ENCODE peak calls at places on chromosome 20, in six cellular contexts. One of them, this sample, is unnamed.

GRCh38 chr20:62875419-62876355 is 14.1 kb upstream of the TCFL5 start:
- DNase-seq in HepG2: peak; percentile 92
- DNase-seq in upper lobe of left lung: peak; percentile 84
- DNase-seq in stomach: peak; percentile 76
- DNase-seq in HCT116: peak; percentile 71
- DNase-seq in sigmoid colon: peak; percentile 95
- DNase-seq in this sample: no peak

GRCh38 chr20:62856931-62857619 is 4.5 kb downstream of the TCFL5 start:
- DNase-seq in HepG2: no peak
- DNase-seq in upper lobe of left lung: no peak
- DNase-seq in stomach: no peak
- DNase-seq in HCT116: no peak
- DNase-seq in sigmoid colon: peak; percentile 57
- DNase-seq in this sample: no peak

GRCh38 chr20:22584922-22585785 is 782 bp upstream of the FOXA2 start:
- DNase-seq in HepG2: peak; percentile 93
- DNase-seq in upper lobe of left lung: peak; percentile 87
- DNase-seq in stomach: peak; percentile 57
- DNase-seq in HCT116: no peak
- DNase-seq in sigmoid colon: no peak
- DNase-seq in this sample: no peak

GRCh38 chr20:5211803-5212714 is 85.3 kb downstream of the CDS2 start:
- DNase-seq in HepG2: peak; percentile 78
- DNase-seq in upper lobe of left lung: no peak
- DNase-seq in stomach: no peak
- DNase-seq in HCT116: no peak
- DNase-seq in sigmoid colon: no peak
- DNase-seq in this sample: no peak

GRCh38 chr20:31566658-31567379 is 38.3 kb upstream of the ID1 start:
- DNase-seq in HepG2: no peak
- DNase-seq in upper lobe of left lung: peak; percentile 53
- DNase-seq in stomach: peak; percentile 63
- DNase-seq in HCT116: peak; percentile 75
- DNase-seq in sigmoid colon: no peak
- DNase-seq in this sample: no peak

GRCh38 chr20:561437-562231 is 18.0 kb upstream of the CSNK2A1 start:
- DNase-seq in HepG2: peak; percentile 86
- DNase-seq in upper lobe of left lung: no peak
- DNase-seq in stomach: peak; percentile 65
- DNase-seq in HCT116: peak; percentile 73
- DNase-seq in sigmoid colon: peak; percentile 73
- DNase-seq in this sample: peak; percentile 80

GRCh38 chr20:20019123-20019522 is 2.0 kb downstream of the NAA20 start:
- DNase-seq in HepG2: no peak
- DNase-seq in upper lobe of left lung: no peak
- DNase-seq in stomach: peak; percentile 63
- DNase-seq in HCT116: no peak
- DNase-seq in sigmoid colon: no peak
- DNase-seq in this sample: no peak

GRCh38 chr20:50675671-50676376 is 15.5 kb downstream of the RIPOR3 start:
- DNase-seq in HepG2: peak; percentile 93
- DNase-seq in upper lobe of left lung: no peak
- DNase-seq in stomach: no peak
- DNase-seq in HCT116: no peak
- DNase-seq in sigmoid colon: no peak
- DNase-seq in this sample: no peak

GRCh38 chr20:3874194-3874824 is 14.9 kb upstream of the PANK2 start:
- DNase-seq in HepG2: no peak
- DNase-seq in upper lobe of left lung: no peak
- DNase-seq in stomach: no peak
- DNase-seq in HCT116: no peak
- DNase-seq in sigmoid colon: no peak
- DNase-seq in this sample: no peak

GRCh38 chr20:47088339-47088738 is 193.7 kb downstream of the EYA2 start:
- DNase-seq in HepG2: no peak
- DNase-seq in upper lobe of left lung: no peak
- DNase-seq in stomach: no peak
- DNase-seq in HCT116: no peak
- DNase-seq in sigmoid colon: no peak
- DNase-seq in this sample: no peak

GRCh38 chr20:62596921-62597320 is 45.4 kb upstream of the SLCO4A1 start:
- DNase-seq in HepG2: no peak
- DNase-seq in upper lobe of left lung: no peak
- DNase-seq in stomach: no peak
- DNase-seq in HCT116: no peak
- DNase-seq in sigmoid colon: no peak
- DNase-seq in this sample: no peak

GRCh38 chr20:12199703-12200102 is 282.0 kb downstream of the BTBD3 start:
- DNase-seq in HepG2: no peak
- DNase-seq in upper lobe of left lung: no peak
- DNase-seq in stomach: no peak
- DNase-seq in HCT116: no peak
- DNase-seq in sigmoid colon: no peak
- DNase-seq in this sample: no peak

GRCh38 chr20:45938727-45939438 is 4.4 kb downstream of the PCIF1 start:
- DNase-seq in HepG2: no peak
- DNase-seq in upper lobe of left lung: no peak
- DNase-seq in stomach: no peak
- DNase-seq in HCT116: peak; percentile 8
- DNase-seq in sigmoid colon: no peak
- DNase-seq in this sample: no peak

GRCh38 chr20:3738109-3739053 is 5.9 kb downstream of the HSPA12B start:
- DNase-seq in HepG2: peak; percentile 33
- DNase-seq in upper lobe of left lung: no peak
- DNase-seq in stomach: no peak
- DNase-seq in HCT116: no peak
- DNase-seq in sigmoid colon: no peak
- DNase-seq in this sample: no peak

GRCh38 chr20:54474866-54475265 is 527 bp upstream of the DOK5 start:
- DNase-seq in HepG2: no peak
- DNase-seq in upper lobe of left lung: no peak
- DNase-seq in stomach: no peak
- DNase-seq in HCT116: no peak
- DNase-seq in sigmoid colon: no peak
- DNase-seq in this sample: no peak

GRCh38 chr20:30594112-30594511 is 663.4 kb upstream of the DEFB115 start:
- DNase-seq in HepG2: no peak
- DNase-seq in upper lobe of left lung: peak; percentile 61
- DNase-seq in stomach: no peak
- DNase-seq in HCT116: no peak
- DNase-seq in sigmoid colon: no peak
- DNase-seq in this sample: no peak

GRCh38 chr20:51380401-51381385 is 161.8 kb downstream of the NFATC2 start:
- DNase-seq in HepG2: no peak
- DNase-seq in upper lobe of left lung: no peak
- DNase-seq in stomach: no peak
- DNase-seq in HCT116: no peak
- DNase-seq in sigmoid colon: peak; percentile 50
- DNase-seq in this sample: no peak

GRCh38 chr20:63738687-63739128 is 868 bp upstream of the SLC2A4RG start:
- DNase-seq in HepG2: peak; percentile 71
- DNase-seq in upper lobe of left lung: peak; percentile 94
- DNase-seq in stomach: peak; percentile 80
- DNase-seq in HCT116: no peak
- DNase-seq in sigmoid colon: peak; percentile 89
- DNase-seq in this sample: no peak

GRCh38 chr20:63128367-63128766 is 87.6 kb downstream of the YTHDF1 start:
- DNase-seq in HepG2: no peak
- DNase-seq in upper lobe of left lung: peak; percentile 84
- DNase-seq in stomach: no peak
- DNase-seq in HCT116: no peak
- DNase-seq in sigmoid colon: peak; percentile 29
- DNase-seq in this sample: no peak

GRCh38 chr20:4130404-4131189 is 115.2 kb upstream of the RNF24 start:
- DNase-seq in HepG2: no peak
- DNase-seq in upper lobe of left lung: no peak
- DNase-seq in stomach: no peak
- DNase-seq in HCT116: no peak
- DNase-seq in sigmoid colon: no peak
- DNase-seq in this sample: peak; percentile 81

GRCh38 chr20:63223826-63224207 is 7.9 kb upstream of the YTHDF1 start:
- DNase-seq in HepG2: no peak
- DNase-seq in upper lobe of left lung: no peak
- DNase-seq in stomach: no peak
- DNase-seq in HCT116: no peak
- DNase-seq in sigmoid colon: no peak
- DNase-seq in this sample: no peak

GRCh38 chr20:63754008-63754407 is 14.4 kb downstream of the SLC2A4RG start:
- DNase-seq in HepG2: no peak
- DNase-seq in upper lobe of left lung: no peak
- DNase-seq in stomach: no peak
- DNase-seq in HCT116: no peak
- DNase-seq in sigmoid colon: no peak
- DNase-seq in this sample: no peak

GRCh38 chr20:14401479-14402138 is 64.2 kb upstream of the FLRT3 start:
- DNase-seq in HepG2: no peak
- DNase-seq in upper lobe of left lung: no peak
- DNase-seq in stomach: no peak
- DNase-seq in HCT116: no peak
- DNase-seq in sigmoid colon: no peak
- DNase-seq in this sample: no peak

GRCh38 chr20:56371977-56372376 is 13.2 kb downstream of the FAM210B start:
- DNase-seq in HepG2: no peak
- DNase-seq in upper lobe of left lung: no peak
- DNase-seq in stomach: no peak
- DNase-seq in HCT116: no peak
- DNase-seq in sigmoid colon: no peak
- DNase-seq in this sample: no peak

GRCh38 chr20:57656252-57656820 is 36.1 kb upstream of the ZBP1 start:
- DNase-seq in HepG2: no peak
- DNase-seq in upper lobe of left lung: peak; percentile 48
- DNase-seq in stomach: peak; percentile 17
- DNase-seq in HCT116: no peak
- DNase-seq in sigmoid colon: peak; percentile 55
- DNase-seq in this sample: no peak

GRCh38 chr20:18019068-18019467 is 38.6 kb downstream of the OVOL2 start:
- DNase-seq in HepG2: peak; percentile 46
- DNase-seq in upper lobe of left lung: no peak
- DNase-seq in stomach: no peak
- DNase-seq in HCT116: no peak
- DNase-seq in sigmoid colon: no peak
- DNase-seq in this sample: peak; percentile 28
- TF ChIP-seq POLR2AphosphoS5 in HepG2: no peak
- TF ChIP-seq POLR2AphosphoS5 in upper lobe of left lung: no peak
- TF ChIP-seq POLR2AphosphoS5 in stomach: no peak
- TF ChIP-seq POLR2AphosphoS5 in HCT116: no peak
- TF ChIP-seq POLR2AphosphoS5 in sigmoid colon: no peak
- TF ChIP-seq POLR2AphosphoS5 in this sample: no peak

GRCh38 chr20:60057123-60057865 is 99.1 kb downstream of the CDH26 start:
- DNase-seq in HepG2: peak; percentile 66
- DNase-seq in upper lobe of left lung: no peak
- DNase-seq in stomach: peak; percentile 52
- DNase-seq in HCT116: peak; percentile 36
- DNase-seq in sigmoid colon: peak; percentile 60
- DNase-seq in this sample: peak; percentile 27
- TF ChIP-seq CTCF in HepG2: peak; percentile 91
- TF ChIP-seq CTCF in upper lobe of left lung: peak; percentile 77
- TF ChIP-seq CTCF in stomach: peak; percentile 71
- TF ChIP-seq CTCF in HCT116: peak; percentile 47
- TF ChIP-seq CTCF in sigmoid colon: peak; percentile 77
- TF ChIP-seq CTCF in this sample: peak; percentile 90

GRCh38 chr20:10033905-10034304 is 882 bp upstream of the ANKEF1 start:
- DNase-seq in HepG2: no peak
- DNase-seq in upper lobe of left lung: no peak
- DNase-seq in stomach: no peak
- DNase-seq in HCT116: no peak
- DNase-seq in sigmoid colon: no peak
- DNase-seq in this sample: no peak

GRCh38 chr20:10040070-10040970 is 5.5 kb downstream of the ANKEF1 start:
- DNase-seq in HepG2: peak; percentile 80
- DNase-seq in upper lobe of left lung: no peak
- DNase-seq in stomach: no peak
- DNase-seq in HCT116: peak; percentile 50
- DNase-seq in sigmoid colon: no peak
- DNase-seq in this sample: peak; percentile 85

DNA sequence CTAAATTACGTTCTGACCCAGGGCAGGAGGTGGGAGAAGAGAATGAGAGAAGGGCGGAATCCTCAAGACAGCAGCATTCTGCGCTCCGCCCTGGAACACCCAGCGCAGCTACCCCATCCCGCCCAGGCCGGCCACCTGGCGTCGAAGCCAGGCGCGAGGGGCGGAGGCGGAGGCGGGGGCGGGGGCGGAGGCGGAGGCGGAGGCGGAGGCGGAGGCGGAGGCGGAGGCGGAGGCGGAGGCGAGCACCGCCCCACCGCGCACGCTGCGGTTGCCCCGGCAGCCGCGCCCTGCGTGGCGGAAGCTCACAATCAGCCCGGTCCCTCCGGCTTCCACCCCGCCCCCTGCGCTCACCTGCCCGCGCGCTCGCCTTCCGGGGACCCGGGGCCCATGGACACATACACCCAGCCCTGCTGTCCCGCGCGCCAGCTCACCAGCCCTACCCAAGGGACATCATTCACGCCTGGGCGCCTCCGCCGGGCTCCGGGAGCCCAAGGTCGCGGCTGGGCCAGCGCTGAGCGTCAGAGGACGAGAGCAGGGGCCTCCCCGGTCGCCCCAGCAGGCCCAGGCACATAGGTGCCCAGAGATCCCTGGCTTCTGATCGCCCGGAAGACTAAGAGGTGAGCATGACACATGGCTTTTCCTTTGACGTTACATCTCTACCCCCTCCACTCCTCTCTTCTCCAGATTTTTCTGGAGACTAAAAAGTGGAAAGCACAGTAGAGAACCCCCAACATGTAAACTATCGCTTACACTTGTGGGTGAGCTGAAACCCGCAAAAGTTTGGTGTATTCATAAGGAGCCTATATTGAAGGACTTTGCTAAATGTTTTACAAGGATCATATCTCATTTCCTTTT is at the start of gene ANKEF1:
- DNase-seq in HepG2: peak; percentile 87
- DNase-seq in upper lobe of left lung: peak; percentile 96
- DNase-seq in stomach: peak; percentile 92
- DNase-seq in HCT116: peak; percentile 59
- DNase-seq in sigmoid colon: peak; percentile 74
- DNase-seq in this sample: no peak
- TF ChIP-seq POLR2AphosphoS5 in HepG2: peak; percentile 73
- TF ChIP-seq POLR2AphosphoS5 in upper lobe of left lung: peak; percentile 55
- TF ChIP-seq POLR2AphosphoS5 in stomach: no peak
- TF ChIP-seq POLR2AphosphoS5 in HCT116: peak; percentile 89
- TF ChIP-seq POLR2AphosphoS5 in sigmoid colon: peak; percentile 13
- TF ChIP-seq POLR2AphosphoS5 in this sample: peak; percentile 50

GRCh38 chr20:37165031-37165430 is 14.1 kb upstream of the RPN2 start:
- DNase-seq in HepG2: no peak
- DNase-seq in upper lobe of left lung: no peak
- DNase-seq in stomach: no peak
- DNase-seq in HCT116: no peak
- DNase-seq in sigmoid colon: no peak
- DNase-seq in this sample: no peak

GRCh38 chr20:37166867-37167266 is 12.3 kb upstream of the RPN2 start:
- DNase-seq in HepG2: no peak
- DNase-seq in upper lobe of left lung: no peak
- DNase-seq in stomach: no peak
- DNase-seq in HCT116: no peak
- DNase-seq in sigmoid colon: no peak
- DNase-seq in this sample: no peak

GRCh38 chr20:37161830-37162549 is 17.1 kb upstream of the RPN2 start:
- DNase-seq in HepG2: no peak
- DNase-seq in upper lobe of left lung: no peak
- DNase-seq in stomach: no peak
- DNase-seq in HCT116: no peak
- DNase-seq in sigmoid colon: no peak
- DNase-seq in this sample: no peak

GRCh38 chr20:37162674-37163073 is 16.5 kb upstream of the RPN2 start:
- DNase-seq in HepG2: no peak
- DNase-seq in upper lobe of left lung: no peak
- DNase-seq in stomach: no peak
- DNase-seq in HCT116: no peak
- DNase-seq in sigmoid colon: no peak
- DNase-seq in this sample: no peak

GRCh38 chr20:37163832-37164554 is 15.1 kb upstream of the RPN2 start:
- DNase-seq in HepG2: no peak
- DNase-seq in upper lobe of left lung: no peak
- DNase-seq in stomach: no peak
- DNase-seq in HCT116: no peak
- DNase-seq in sigmoid colon: no peak
- DNase-seq in this sample: no peak
- TF ChIP-seq CTCF in HepG2: no peak
- TF ChIP-seq CTCF in upper lobe of left lung: no peak
- TF ChIP-seq CTCF in stomach: no peak
- TF ChIP-seq CTCF in HCT116: no peak
- TF ChIP-seq CTCF in sigmoid colon: no peak
- TF ChIP-seq CTCF in this sample: no peak